ENCODE peak calls at places on chromosomes 1 and 21, in four cellular contexts. One of them, this sample, is unnamed.

GRCh38 chr21:42063578-42064521 is 7.3 kb upstream of the UMODL1 start:
- DNase-seq in K562: no peak
- DNase-seq in H1: no peak
- DNase-seq in HepG2: no peak
- DNase-seq in this sample: no peak

GRCh38 chr1:13651279-13651678 is 48.7 kb upstream of the PRDM2 start:
- DNase-seq in K562: no peak
- DNase-seq in H1: no peak
- DNase-seq in HepG2: peak
- DNase-seq in this sample: no peak

GRCh38 chr1:48725331-48725730 is 51.4 kb downstream of the BEND5 start:
- DNase-seq in K562: no peak
- DNase-seq in H1: no peak
- DNase-seq in HepG2: no peak
- DNase-seq in this sample: no peak

GRCh38 chr1:248841702-248842395 is 3.8 kb downstream of the ZNF672 start:
- DNase-seq in K562: no peak
- DNase-seq in H1: peak
- DNase-seq in HepG2: peak
- DNase-seq in this sample: no peak

GRCh38 chr1:18836654-18837053 is 22.8 kb downstream of the TAS1R2 start:
- DNase-seq in K562: peak
- DNase-seq in H1: no peak
- DNase-seq in HepG2: peak
- DNase-seq in this sample: peak

GRCh38 chr1:201876148-201876547 is 12.6 kb upstream of the SHISA4 start:
- DNase-seq in K562: peak
- DNase-seq in H1: peak
- DNase-seq in HepG2: no peak
- DNase-seq in this sample: no peak

GRCh38 chr1:193355179-193355578 is 168.8 kb upstream of the B3GALT2 start:
- DNase-seq in K562: no peak
- DNase-seq in H1: no peak
- DNase-seq in HepG2: peak
- DNase-seq in this sample: peak

GRCh38 chr1:35717911-35718476 is 690 bp downstream of the C1orf216 start:
- DNase-seq in K562: peak
- DNase-seq in H1: peak
- DNase-seq in HepG2: no peak
- DNase-seq in this sample: peak

GRCh38 chr1:77900687-77901293 is 12.4 kb downstream of the NEXN start:
- DNase-seq in K562: peak
- DNase-seq in H1: no peak
- DNase-seq in HepG2: peak
- DNase-seq in this sample: peak

GRCh38 chr21:28136687-28137086 is 856.0 kb downstream of the LTN1 start:
- DNase-seq in K562: no peak
- DNase-seq in H1: no peak
- DNase-seq in HepG2: no peak
- DNase-seq in this sample: no peak

GRCh38 chr1:68506386-68506785 is 9.5 kb upstream of the DEPDC1 start:
- DNase-seq in K562: no peak
- DNase-seq in H1: no peak
- DNase-seq in HepG2: no peak
- DNase-seq in this sample: no peak

GRCh38 chr21:46597896-46598343 is 7.0 kb downstream of the S100B start:
- DNase-seq in K562: peak
- DNase-seq in H1: no peak
- DNase-seq in HepG2: no peak
- DNase-seq in this sample: no peak

GRCh38 chr1:56291374-56291841 is 288.0 kb downstream of the PLPP3 start:
- DNase-seq in K562: no peak
- DNase-seq in H1: no peak
- DNase-seq in HepG2: no peak
- DNase-seq in this sample: no peak

GRCh38 chr1:16167331-16168143 is 11.7 kb upstream of the EPHA2 start:
- DNase-seq in K562: peak
- DNase-seq in H1: peak
- DNase-seq in HepG2: no peak
- DNase-seq in this sample: no peak

GRCh38 chr1:5939268-5940060 is 52.8 kb downstream of the NPHP4 start:
- DNase-seq in K562: no peak
- DNase-seq in H1: peak
- DNase-seq in HepG2: no peak
- DNase-seq in this sample: no peak

GRCh38 chr21:26717146-26717739 is 128.0 kb downstream of the ADAMTS1 start:
- DNase-seq in K562: no peak
- DNase-seq in H1: no peak
- DNase-seq in HepG2: no peak
- DNase-seq in this sample: no peak

GRCh38 chr1:166813508-166814223 is 25.6 kb upstream of the POGK start:
- DNase-seq in K562: no peak
- DNase-seq in H1: no peak
- DNase-seq in HepG2: no peak
- DNase-seq in this sample: no peak
- H3K4me2 ChIP-seq in K562: no peak
- H3K4me2 ChIP-seq in H1: no peak
- H3K4me2 ChIP-seq in HepG2: no peak
- H3K4me2 ChIP-seq in this sample: no peak

GRCh38 chr1:84156210-84156621 is 12.1 kb downstream of the PRKACB start:
- DNase-seq in K562: no peak
- DNase-seq in H1: no peak
- DNase-seq in HepG2: no peak
- DNase-seq in this sample: peak

GRCh38 chr1:84148758-84149157 is 4.7 kb downstream of the PRKACB start:
- DNase-seq in K562: no peak
- DNase-seq in H1: no peak
- DNase-seq in HepG2: no peak
- DNase-seq in this sample: no peak

GRCh38 chr1:84155517-84155916 is 11.4 kb downstream of the PRKACB start:
- DNase-seq in K562: no peak
- DNase-seq in H1: no peak
- DNase-seq in HepG2: no peak
- DNase-seq in this sample: no peak

DNA sequence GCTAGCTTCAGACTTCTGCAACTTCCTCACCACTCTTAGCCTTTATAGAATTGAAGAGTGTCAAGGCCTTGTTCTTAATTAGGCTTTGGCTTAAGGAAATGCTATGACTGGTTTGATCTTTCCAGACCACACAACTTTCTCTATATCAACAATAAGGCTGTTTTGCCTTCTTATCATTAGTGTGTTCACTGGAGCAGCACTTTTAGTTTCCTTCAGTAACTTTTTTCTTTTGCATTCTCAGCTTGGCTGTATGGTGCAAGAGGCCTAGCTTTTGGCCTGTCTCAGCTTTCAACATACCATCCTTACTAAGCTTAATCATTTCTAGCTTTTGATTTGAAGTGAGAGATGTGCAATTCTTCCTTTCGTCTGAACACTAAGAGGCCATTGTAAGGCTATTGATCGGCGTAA is 8.6 kb downstream of the PRKACB start:
- DNase-seq in K562: no peak
- DNase-seq in H1: no peak
- DNase-seq in HepG2: no peak
- DNase-seq in this sample: no peak
- TF ChIP-seq ZNF274 in K562: no peak
- TF ChIP-seq ZNF274 in H1: no peak
- TF ChIP-seq ZNF274 in HepG2: no peak
- TF ChIP-seq ZNF274 in this sample: no peak

DNA sequence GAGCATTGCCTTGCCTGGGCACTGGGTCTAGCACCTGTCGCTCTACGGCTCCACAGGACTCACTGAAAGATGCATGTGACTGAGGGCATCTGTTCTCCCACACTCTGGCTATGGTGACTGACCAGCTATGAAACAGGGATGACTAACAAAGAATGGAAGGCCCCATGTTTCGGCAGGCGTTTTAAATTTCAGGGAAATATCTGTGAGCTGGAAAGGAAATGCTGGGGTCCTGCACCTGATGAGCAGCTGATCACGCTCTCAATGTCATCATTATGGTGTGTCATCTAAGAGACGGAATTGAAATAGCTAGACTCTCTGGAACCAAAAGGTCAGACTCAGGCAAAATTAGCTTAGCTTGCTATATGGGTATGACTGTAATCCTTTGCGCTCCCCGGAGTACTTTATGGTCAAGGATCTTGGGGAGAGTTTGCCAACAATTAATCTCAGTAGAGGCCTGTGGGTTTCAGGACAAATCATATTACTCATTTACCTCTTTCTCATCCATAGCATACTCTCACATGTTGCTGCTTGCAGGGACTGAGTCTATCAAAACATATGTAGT is 24.5 kb upstream of the PALMD start:
- DNase-seq in K562: no peak
- DNase-seq in H1: no peak
- DNase-seq in HepG2: no peak
- DNase-seq in this sample: no peak
- TF ChIP-seq FOSL1 in K562: no peak
- TF ChIP-seq FOSL1 in H1: no peak
- TF ChIP-seq FOSL1 in HepG2: no peak
- TF ChIP-seq FOSL1 in this sample: no peak

DNA sequence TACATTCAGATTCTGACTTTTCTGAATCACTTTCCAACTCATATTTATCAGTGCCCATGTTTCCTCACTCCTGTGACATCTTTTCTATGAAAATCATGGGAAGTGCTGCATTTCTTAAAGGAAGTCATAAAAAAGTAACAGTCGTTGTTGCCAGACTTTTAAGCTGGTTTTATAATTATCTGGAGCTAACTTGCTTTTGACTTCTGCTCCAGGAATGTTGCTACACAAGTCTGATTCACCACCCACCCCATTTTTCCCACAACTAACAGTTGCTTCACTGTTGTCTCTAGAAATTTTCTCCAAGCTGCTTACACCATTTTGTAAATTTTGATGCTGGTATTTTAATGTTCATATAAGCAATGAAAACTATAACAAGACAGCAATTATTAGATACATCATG is 12.2 kb downstream of the FCRLB start:
- DNase-seq in K562: no peak
- DNase-seq in H1: no peak
- DNase-seq in HepG2: no peak
- DNase-seq in this sample: no peak
- H3K4me2 ChIP-seq in K562: no peak
- H3K4me2 ChIP-seq in H1: no peak
- H3K4me2 ChIP-seq in HepG2: no peak
- H3K4me2 ChIP-seq in this sample: peak

GRCh38 chr1:61436016-61436415 is 288.9 kb downstream of the TM2D1 start:
- DNase-seq in K562: no peak
- DNase-seq in H1: no peak
- DNase-seq in HepG2: no peak
- DNase-seq in this sample: no peak
- TF ChIP-seq ZNF274 in K562: no peak
- TF ChIP-seq ZNF274 in H1: no peak
- TF ChIP-seq ZNF274 in HepG2: no peak
- TF ChIP-seq ZNF274 in this sample: no peak

DNA sequence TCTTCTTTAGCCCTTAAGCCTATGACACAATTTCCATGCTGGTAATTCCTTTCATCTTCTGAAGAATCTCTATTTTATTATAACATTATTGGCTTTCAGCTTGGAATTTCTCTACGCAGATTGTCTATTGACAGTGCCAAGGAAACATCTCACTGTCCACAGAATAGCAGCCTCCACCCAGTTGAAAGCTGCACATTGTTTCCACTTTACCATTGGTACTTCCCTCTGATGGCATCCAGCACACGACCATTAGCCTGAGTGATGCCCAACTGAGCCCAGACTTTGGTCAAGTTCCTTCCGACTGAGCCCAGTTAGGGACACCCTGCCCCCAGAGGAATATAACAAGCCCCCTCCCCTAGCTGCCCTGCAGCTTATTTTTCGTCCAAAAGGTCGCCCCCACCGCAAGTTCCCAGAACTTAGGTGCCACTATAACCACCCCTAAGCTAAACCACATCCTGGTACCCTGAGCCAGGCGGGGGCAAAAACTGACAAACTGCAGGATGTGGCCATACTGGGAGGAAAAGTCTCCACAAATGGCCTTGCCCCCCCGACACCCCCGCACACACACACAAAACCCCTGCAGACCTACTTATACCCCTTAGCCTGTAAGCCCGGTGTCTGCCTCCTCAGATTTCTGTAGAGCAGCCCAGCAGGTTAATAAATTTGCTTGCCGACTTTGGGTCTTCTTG is 13.2 kb downstream of the GBP5 start:
- DNase-seq in K562: no peak
- DNase-seq in H1: no peak
- DNase-seq in HepG2: no peak
- DNase-seq in this sample: no peak
- TF ChIP-seq FOSL1 in K562: no peak
- TF ChIP-seq FOSL1 in H1: no peak
- TF ChIP-seq FOSL1 in HepG2: no peak
- TF ChIP-seq FOSL1 in this sample: no peak

GRCh38 chr1:183675883-183676282 is 22.8 kb upstream of the APOBEC4 start:
- DNase-seq in K562: no peak
- DNase-seq in H1: no peak
- DNase-seq in HepG2: no peak
- DNase-seq in this sample: no peak

GRCh38 chr1:183675381-183675780 is 22.3 kb upstream of the APOBEC4 start:
- DNase-seq in K562: no peak
- DNase-seq in H1: no peak
- DNase-seq in HepG2: no peak
- DNase-seq in this sample: no peak

GRCh38 chr1:183676515-183677189 is 23.5 kb upstream of the APOBEC4 start:
- DNase-seq in K562: no peak
- DNase-seq in H1: no peak
- DNase-seq in HepG2: peak
- DNase-seq in this sample: no peak

GRCh38 chr1:183673605-183674150 is 20.6 kb upstream of the APOBEC4 start:
- DNase-seq in K562: no peak
- DNase-seq in H1: no peak
- DNase-seq in HepG2: no peak
- DNase-seq in this sample: no peak

DNA sequence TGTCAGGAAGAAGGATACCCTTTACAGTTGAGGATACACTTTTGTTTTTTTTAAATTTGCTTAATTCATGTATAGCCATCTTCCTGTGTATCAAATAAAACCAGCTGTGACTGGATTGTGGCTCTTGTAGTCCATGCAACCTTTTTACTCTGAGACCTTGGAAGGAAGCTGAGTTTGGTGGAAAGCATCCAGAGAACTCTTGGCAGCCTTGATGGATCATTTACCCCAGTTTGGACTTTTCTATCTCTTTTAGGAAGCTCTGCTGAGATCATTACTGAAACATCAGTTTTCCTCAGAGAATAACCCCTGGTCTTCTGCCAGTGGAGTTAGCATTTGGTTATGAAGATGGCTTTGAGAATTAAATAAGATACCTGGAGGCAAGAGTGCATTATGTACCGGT is 21.2 kb upstream of the APOBEC4 start:
- DNase-seq in K562: no peak
- DNase-seq in H1: no peak
- DNase-seq in HepG2: no peak
- DNase-seq in this sample: no peak
- H3K4me2 ChIP-seq in K562: no peak
- H3K4me2 ChIP-seq in H1: no peak
- H3K4me2 ChIP-seq in HepG2: no peak
- H3K4me2 ChIP-seq in this sample: no peak

This sample was measured in HCT116.